ENCODE peak calls at places on chromosomes 4 and X, in nine cellular contexts. J, M, Z, D, A, O, R, N and C are unnamed samples.

GRCh38 chr4:48329976-48330375 is 11.4 kb upstream of the SLAIN2 start:
- DNase-seq in O (no peak), M (no peak), J (no peak), R (no peak), D (no peak), A (peak; percentile 78), Z (no peak), N (peak; percentile 85), C (no peak)

GRCh38 chrX:44012484-44013096 is 39.4 kb upstream of the NDP start:
- DNase-seq in Z (no peak), D (no peak), N (peak; percentile 50), R (no peak), O (peak; percentile 18), A (peak; percentile 91), M (peak; percentile 68), J (no peak), C (no peak)

GRCh38 chr4:22473268-22473667 is 42.6 kb downstream of the ADGRA3 start:
- DNase-seq in A (peak; percentile 85), J (no peak), M (no peak), R (no peak), O (no peak), Z (no peak), N (peak; percentile 90), D (no peak), C (no peak)

GRCh38 chrX:118495958-118496762 is 545 bp downstream of the DOCK11 start:
- DNase-seq in M (no peak), Z (no peak), D (no peak), R (peak; percentile 58), A (peak; percentile 39), O (peak; percentile 49), N (no peak), J (peak; percentile 9), C (peak; percentile 58)

GRCh38 chrX:137695405-137695804 is 129.5 kb downstream of the ZIC3 start:
- DNase-seq in N (no peak), R (no peak), A (no peak), D (no peak), J (no peak), Z (no peak), M (no peak), O (no peak), C (no peak)

GRCh38 chrX:109914114-109914849 is 88.6 kb upstream of the TMEM164 start:
- DNase-seq in N (no peak), A (no peak), D (no peak), O (no peak), Z (no peak), J (no peak), R (no peak), M (no peak), C (no peak)

GRCh38 chr4:137892134-137892533 is 350.0 kb downstream of the SLC7A11 start:
- DNase-seq in O (no peak), D (no peak), N (peak; percentile 6), Z (no peak), M (no peak), J (no peak), R (no peak), A (peak; percentile 64), C (no peak)

GRCh38 chr4:77021614-77022089 is 54.1 kb downstream of the CCNI start:
- DNase-seq in M (no peak), O (no peak), D (no peak), Z (no peak), A (peak; percentile 85), J (no peak), R (no peak), N (peak; percentile 95), C (no peak)

GRCh38 chr4:71472946-71473345 is 134.1 kb downstream of the SLC4A4 start:
- DNase-seq in R (no peak), N (peak; percentile 63), D (no peak), M (no peak), Z (no peak), O (no peak), A (peak; percentile 45), J (no peak), C (no peak)

GRCh38 chr4:142845293-142846070 is 619 bp downstream of the INPP4B start:
- DNase-seq in D (no peak), Z (no peak), M (no peak), N (peak; percentile 19), O (peak; percentile 24), R (no peak), J (peak; percentile 16), A (peak; percentile 47), C (peak; percentile 9)

GRCh38 chr4:187070158-187070557 is 346.5 kb upstream of the FAT1 start:
- DNase-seq in O (no peak), Z (no peak), R (no peak), N (no peak), J (no peak), M (no peak), D (no peak), A (no peak), C (no peak)

GRCh38 chrX:41720125-41720780 is 3.7 kb upstream of the GPR82 start:
- DNase-seq in J (no peak), A (peak; percentile 34), O (no peak), N (peak; percentile 21), Z (no peak), M (no peak), R (peak; percentile 20), D (no peak), C (peak; percentile 28)

GRCh38 chr4:102713096-102713495 is 47.7 kb downstream of the MANBA start:
- DNase-seq in N (peak; percentile 42), O (no peak), D (no peak), M (no peak), R (no peak), Z (peak; percentile 58), J (no peak), A (peak; percentile 44), C (no peak)

GRCh38 chr4:20840648-20841190 is 140.5 kb downstream of the PACRGL start:
- DNase-seq in O (no peak), M (no peak), Z (no peak), R (no peak), J (no peak), A (peak; percentile 58), N (peak; percentile 21), D (no peak), C (no peak)

GRCh38 chr4:1009647-1010521 is 1.5 kb upstream of the FGFRL1 start:
- DNase-seq in M (no peak), A (peak; percentile 76), D (peak; percentile 41), J (peak; percentile 59), N (peak; percentile 56), Z (no peak), R (peak; percentile 97), O (peak; percentile 69), C (peak; percentile 92)
- TF ChIP-seq CTCF in M (no peak), A (no peak), D (no peak), J (no peak), N (peak; percentile 6), Z (peak; percentile 9), R (peak; percentile 4), O (no peak), C (no peak)

GRCh38 chrX:49880668-49881067 is 1.4 kb downstream of the USP27X start:
- DNase-seq in A (no peak), Z (no peak), D (no peak), M (no peak), N (no peak), J (no peak), R (no peak), O (no peak), C (no peak)

GRCh38 chrX:49879656-49880277 is 483 bp downstream of the USP27X start:
- DNase-seq in J (no peak), R (no peak), O (no peak), Z (no peak), M (no peak), N (peak; percentile 1), D (no peak), A (peak; percentile 17), C (no peak)

GRCh38 chrX:49877397-49878101 is 1.7 kb upstream of the USP27X start:
- DNase-seq in A (peak; percentile 9), N (no peak), M (no peak), O (no peak), Z (peak; percentile 94), R (no peak), J (no peak), D (no peak), C (peak; percentile 7)

GRCh38 chrX:49878128-49878833 is 1.0 kb upstream of the USP27X start:
- DNase-seq in N (no peak), D (no peak), R (no peak), J (no peak), O (peak; percentile 13), M (no peak), Z (no peak), A (no peak), C (no peak)

DNA sequence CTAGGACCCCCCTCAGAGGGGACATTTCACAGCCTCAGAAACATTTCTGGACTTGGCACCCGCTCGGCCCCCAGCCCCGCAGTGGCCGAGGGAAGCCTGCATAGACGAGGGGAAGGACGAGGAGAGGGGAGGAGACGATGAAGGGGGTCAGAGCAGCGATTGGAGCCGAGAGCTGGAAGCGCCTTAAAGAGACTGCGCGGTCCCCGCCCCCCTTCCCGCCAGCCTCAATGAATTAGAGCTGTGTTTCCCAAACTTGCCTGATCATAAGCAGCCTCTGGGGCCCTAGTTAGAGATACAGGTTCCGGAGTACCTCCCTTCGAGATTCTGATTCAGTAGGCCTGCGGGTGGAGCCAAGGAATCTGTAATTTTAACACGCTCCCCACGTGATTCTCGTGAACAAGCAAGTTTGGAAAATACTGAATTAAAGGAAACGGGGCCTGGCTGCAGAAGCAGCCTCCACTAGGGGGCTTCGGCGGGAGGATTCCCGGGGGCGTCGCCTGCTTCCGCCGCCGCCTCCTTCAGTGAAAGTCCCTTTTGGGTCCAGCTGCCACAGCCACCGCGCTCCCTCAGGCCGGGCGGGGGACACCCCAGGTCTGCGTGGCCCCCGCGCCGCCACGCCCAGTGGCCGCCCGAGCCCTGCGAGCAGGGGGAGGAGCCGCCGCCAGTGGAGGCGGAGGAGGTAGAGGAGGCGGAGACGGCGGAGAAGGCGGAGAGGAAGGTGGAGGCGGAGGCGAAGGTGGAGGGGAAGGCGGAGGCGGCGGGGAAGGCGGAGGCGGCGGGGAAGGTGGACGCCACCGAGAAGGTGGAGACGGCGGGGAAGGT is at the start of gene USP27X:
- DNase-seq in N (peak; percentile 88), M (peak; percentile 59), J (peak; percentile 55), R (peak; percentile 85), A (peak; percentile 89), D (peak; percentile 63), Z (peak; percentile 86), O (peak; percentile 72), C (peak; percentile 81)
- TF ChIP-seq CTCF in N (peak; percentile 60), M (peak; percentile 8), J (peak; percentile 69), R (peak; percentile 8), A (peak; percentile 54), D (peak; percentile 48), Z (peak; percentile 60), O (peak; percentile 63), C (peak; percentile 39)

DNA sequence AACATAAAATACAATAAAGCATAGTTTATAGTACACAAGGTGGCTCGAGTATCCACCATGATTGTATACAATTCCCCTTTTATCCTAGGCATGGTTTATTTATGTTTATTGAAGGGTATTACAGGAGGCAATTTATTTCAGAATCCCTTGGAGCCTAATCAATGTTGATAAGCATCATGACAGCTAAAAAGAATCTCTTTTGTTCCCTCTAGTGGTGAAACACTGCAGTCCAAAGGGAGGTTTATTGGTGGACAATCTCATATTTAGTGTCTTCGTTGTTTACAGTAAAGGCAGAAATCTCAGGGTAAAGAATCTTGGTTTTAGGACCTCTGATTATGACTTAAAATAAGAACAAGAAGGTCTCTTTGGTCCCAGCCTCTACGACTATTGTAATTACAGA is 1712.5 kb downstream of the C4orf33 start:
- DNase-seq in A (no peak), M (peak; percentile 35), D (no peak), O (no peak), N (peak; percentile 2), R (no peak), J (no peak), Z (peak; percentile 13), C (no peak)
- TF ChIP-seq CTCF in A (no peak), M (peak; percentile 45), D (no peak), O (peak; percentile 27), N (peak; percentile 25), R (no peak), J (peak; percentile 52), Z (peak; percentile 42), C (peak; percentile 21)

GRCh38 chr4:40924096-40924792 is 174.5 kb downstream of the NSUN7 start:
- DNase-seq in N (peak; percentile 64), D (peak; percentile 28), Z (peak; percentile 28), J (peak; percentile 36), A (peak; percentile 77), R (peak; percentile 76), M (peak; percentile 32), O (peak; percentile 57), C (peak; percentile 81)
- TF ChIP-seq CTCF in N (peak; percentile 96), D (peak; percentile 83), Z (peak; percentile 66), J (peak; percentile 71), A (peak; percentile 98), R (peak; percentile 82), M (peak; percentile 73), O (peak; percentile 88), C (peak; percentile 78)